ENCODE peak calls at places on chromosomes 7 and 10, in eight cellular contexts. One of them, this sample, is unnamed.

GRCh38 chr10:129857242-129857960 is 106.7 kb downstream of the EBF3 start:
- DNase-seq in endothelial cell: no peak
- DNase-seq in NB4: no peak
- DNase-seq in endodermal cell: no peak
- DNase-seq in neural crest cell: no peak
- DNase-seq in left ventricle myocardium inferior: no peak
- DNase-seq in PC-9: no peak
- DNase-seq in sigmoid colon: peak; percentile 39
- DNase-seq in this sample: no peak

GRCh38 chr7:83359108-83359507 is 196.4 kb upstream of the PCLO start:
- DNase-seq in endothelial cell: no peak
- DNase-seq in NB4: no peak
- DNase-seq in endodermal cell: no peak
- DNase-seq in neural crest cell: no peak
- DNase-seq in left ventricle myocardium inferior: no peak
- DNase-seq in PC-9: no peak
- DNase-seq in sigmoid colon: no peak
- DNase-seq in this sample: no peak

GRCh38 chr10:17026686-17027485 is 102.7 kb downstream of the CUBN start:
- DNase-seq in endothelial cell: no peak
- DNase-seq in NB4: no peak
- DNase-seq in endodermal cell: peak; percentile 4
- DNase-seq in neural crest cell: no peak
- DNase-seq in left ventricle myocardium inferior: no peak
- DNase-seq in PC-9: no peak
- DNase-seq in sigmoid colon: no peak
- DNase-seq in this sample: peak; percentile 66

GRCh38 chr7:151936207-151936606 is 20.0 kb upstream of the GALNTL5 start:
- DNase-seq in endothelial cell: no peak
- DNase-seq in NB4: no peak
- DNase-seq in endodermal cell: no peak
- DNase-seq in neural crest cell: no peak
- DNase-seq in left ventricle myocardium inferior: no peak
- DNase-seq in PC-9: no peak
- DNase-seq in sigmoid colon: no peak
- DNase-seq in this sample: no peak

GRCh38 chr7:71504697-71505441 is 372.9 kb downstream of the GALNT17 start:
- DNase-seq in endothelial cell: no peak
- DNase-seq in NB4: no peak
- DNase-seq in endodermal cell: peak; percentile 64
- DNase-seq in neural crest cell: no peak
- DNase-seq in left ventricle myocardium inferior: no peak
- DNase-seq in PC-9: no peak
- DNase-seq in sigmoid colon: no peak
- DNase-seq in this sample: no peak

GRCh38 chr10:98790817-98791216 is 344.1 kb upstream of the HPS1 start:
- DNase-seq in endothelial cell: no peak
- DNase-seq in NB4: peak; percentile 34
- DNase-seq in endodermal cell: no peak
- DNase-seq in neural crest cell: no peak
- DNase-seq in left ventricle myocardium inferior: no peak
- DNase-seq in PC-9: no peak
- DNase-seq in sigmoid colon: no peak
- DNase-seq in this sample: peak; percentile 14

GRCh38 chr7:43697690-43698089 is 31.6 kb downstream of the COA1 start:
- DNase-seq in endothelial cell: no peak
- DNase-seq in NB4: no peak
- DNase-seq in endodermal cell: no peak
- DNase-seq in neural crest cell: no peak
- DNase-seq in left ventricle myocardium inferior: no peak
- DNase-seq in PC-9: no peak
- DNase-seq in sigmoid colon: no peak
- DNase-seq in this sample: no peak

GRCh38 chr10:93030409-93030808 is 30.2 kb upstream of the CYP26C1 start:
- DNase-seq in endothelial cell: no peak
- DNase-seq in NB4: no peak
- DNase-seq in endodermal cell: no peak
- DNase-seq in neural crest cell: no peak
- DNase-seq in left ventricle myocardium inferior: no peak
- DNase-seq in PC-9: no peak
- DNase-seq in sigmoid colon: no peak
- DNase-seq in this sample: peak; percentile 71

GRCh38 chr7:91537260-91538152 is 273.3 kb downstream of the FZD1 start:
- DNase-seq in endothelial cell: no peak
- DNase-seq in NB4: no peak
- DNase-seq in endodermal cell: no peak
- DNase-seq in neural crest cell: no peak
- DNase-seq in left ventricle myocardium inferior: no peak
- DNase-seq in PC-9: no peak
- DNase-seq in sigmoid colon: no peak
- DNase-seq in this sample: no peak

GRCh38 chr7:70306173-70306572 is 707.9 kb downstream of the AUTS2 start:
- DNase-seq in endothelial cell: no peak
- DNase-seq in NB4: no peak
- DNase-seq in endodermal cell: no peak
- DNase-seq in neural crest cell: no peak
- DNase-seq in left ventricle myocardium inferior: no peak
- DNase-seq in PC-9: no peak
- DNase-seq in sigmoid colon: no peak
- DNase-seq in this sample: no peak

GRCh38 chr7:51827641-51828040 is 511.0 kb upstream of the COBL start:
- DNase-seq in endothelial cell: no peak
- DNase-seq in NB4: no peak
- DNase-seq in endodermal cell: no peak
- DNase-seq in neural crest cell: no peak
- DNase-seq in left ventricle myocardium inferior: no peak
- DNase-seq in PC-9: no peak
- DNase-seq in sigmoid colon: no peak
- DNase-seq in this sample: no peak

GRCh38 chr10:77104459-77104980 is 533.1 kb downstream of the KCNMA1 start:
- DNase-seq in endothelial cell: no peak
- DNase-seq in NB4: no peak
- DNase-seq in endodermal cell: no peak
- DNase-seq in neural crest cell: no peak
- DNase-seq in left ventricle myocardium inferior: peak; percentile 57
- DNase-seq in PC-9: no peak
- DNase-seq in sigmoid colon: peak; percentile 86
- DNase-seq in this sample: peak; percentile 43

GRCh38 chr10:78267598-78267997 is 233.9 kb downstream of the RPS24 start:
- DNase-seq in endothelial cell: no peak
- DNase-seq in NB4: no peak
- DNase-seq in endodermal cell: no peak
- DNase-seq in neural crest cell: no peak
- DNase-seq in left ventricle myocardium inferior: no peak
- DNase-seq in PC-9: no peak
- DNase-seq in sigmoid colon: no peak
- DNase-seq in this sample: no peak

GRCh38 chr10:74382643-74383042 is 231.6 kb downstream of the ADK start:
- DNase-seq in endothelial cell: no peak
- DNase-seq in NB4: no peak
- DNase-seq in endodermal cell: no peak
- DNase-seq in neural crest cell: no peak
- DNase-seq in left ventricle myocardium inferior: no peak
- DNase-seq in PC-9: no peak
- DNase-seq in sigmoid colon: no peak
- DNase-seq in this sample: no peak

GRCh38 chr10:93680414-93681047 is 21.9 kb downstream of the FRA10AC1 start:
- DNase-seq in endothelial cell: no peak
- DNase-seq in NB4: peak; percentile 71
- DNase-seq in endodermal cell: no peak
- DNase-seq in neural crest cell: no peak
- DNase-seq in left ventricle myocardium inferior: no peak
- DNase-seq in PC-9: no peak
- DNase-seq in sigmoid colon: no peak
- DNase-seq in this sample: peak; percentile 57

GRCh38 chr7:138097064-138097741 is 20.9 kb downstream of the AKR1D1 start:
- DNase-seq in endothelial cell: peak; percentile 35
- DNase-seq in NB4: peak; percentile 52
- DNase-seq in endodermal cell: peak; percentile 62
- DNase-seq in neural crest cell: peak; percentile 24
- DNase-seq in left ventricle myocardium inferior: no peak
- DNase-seq in PC-9: peak; percentile 13
- DNase-seq in sigmoid colon: no peak
- DNase-seq in this sample: peak; percentile 36

GRCh38 chr7:88455696-88456095 is 149.0 kb upstream of the STEAP4 start:
- DNase-seq in endothelial cell: no peak
- DNase-seq in NB4: no peak
- DNase-seq in endodermal cell: no peak
- DNase-seq in neural crest cell: no peak
- DNase-seq in left ventricle myocardium inferior: no peak
- DNase-seq in PC-9: peak; percentile 15
- DNase-seq in sigmoid colon: no peak
- DNase-seq in this sample: peak; percentile 79

GRCh38 chr7:74412061-74412460 is 41.6 kb upstream of the GTF2IRD1 start:
- DNase-seq in endothelial cell: no peak
- DNase-seq in NB4: peak; percentile 73
- DNase-seq in endodermal cell: peak; percentile 23
- DNase-seq in neural crest cell: no peak
- DNase-seq in left ventricle myocardium inferior: no peak
- DNase-seq in PC-9: no peak
- DNase-seq in sigmoid colon: no peak
- DNase-seq in this sample: no peak

GRCh38 chr10:34294137-34294536 is 521.0 kb downstream of the PARD3 start:
- DNase-seq in endothelial cell: no peak
- DNase-seq in NB4: no peak
- DNase-seq in endodermal cell: no peak
- DNase-seq in neural crest cell: no peak
- DNase-seq in left ventricle myocardium inferior: no peak
- DNase-seq in PC-9: no peak
- DNase-seq in sigmoid colon: no peak
- DNase-seq in this sample: no peak

GRCh38 chr10:69278446-69278963 is at the start of gene HK1:
- DNase-seq in endothelial cell: no peak
- DNase-seq in NB4: no peak
- DNase-seq in endodermal cell: peak; percentile 63
- DNase-seq in neural crest cell: no peak
- DNase-seq in left ventricle myocardium inferior: no peak
- DNase-seq in PC-9: no peak
- DNase-seq in sigmoid colon: no peak
- DNase-seq in this sample: no peak

GRCh38 chr7:117202511-117202910 is 120.3 kb downstream of the WNT2 start:
- DNase-seq in endothelial cell: no peak
- DNase-seq in NB4: no peak
- DNase-seq in endodermal cell: no peak
- DNase-seq in neural crest cell: no peak
- DNase-seq in left ventricle myocardium inferior: no peak
- DNase-seq in PC-9: no peak
- DNase-seq in sigmoid colon: no peak
- DNase-seq in this sample: peak; percentile 29

GRCh38 chr7:40822861-40823260 is 688.1 kb downstream of the SUGCT start:
- DNase-seq in endothelial cell: no peak
- DNase-seq in NB4: no peak
- DNase-seq in endodermal cell: no peak
- DNase-seq in neural crest cell: no peak
- DNase-seq in left ventricle myocardium inferior: no peak
- DNase-seq in PC-9: no peak
- DNase-seq in sigmoid colon: no peak
- DNase-seq in this sample: no peak

GRCh38 chr7:18820981-18821380 is 296.5 kb downstream of the TWIST1 start:
- DNase-seq in endothelial cell: no peak
- DNase-seq in NB4: no peak
- DNase-seq in endodermal cell: no peak
- DNase-seq in neural crest cell: no peak
- DNase-seq in left ventricle myocardium inferior: no peak
- DNase-seq in PC-9: no peak
- DNase-seq in sigmoid colon: no peak
- DNase-seq in this sample: no peak

GRCh38 chr7:148650232-148650858 is 48.4 kb upstream of the CUL1 start:
- DNase-seq in endothelial cell: no peak
- DNase-seq in NB4: no peak
- DNase-seq in endodermal cell: no peak
- DNase-seq in neural crest cell: no peak
- DNase-seq in left ventricle myocardium inferior: no peak
- DNase-seq in PC-9: no peak
- DNase-seq in sigmoid colon: no peak
- DNase-seq in this sample: peak; percentile 44

GRCh38 chr10:30238836-30239235 is 110.2 kb downstream of the MTPAP start:
- DNase-seq in endothelial cell: no peak
- DNase-seq in NB4: no peak
- DNase-seq in endodermal cell: no peak
- DNase-seq in neural crest cell: no peak
- DNase-seq in left ventricle myocardium inferior: no peak
- DNase-seq in PC-9: no peak
- DNase-seq in sigmoid colon: no peak
- DNase-seq in this sample: no peak

GRCh38 chr10:30241422-30242110 is 107.5 kb downstream of the MTPAP start:
- DNase-seq in endothelial cell: no peak
- DNase-seq in NB4: no peak
- DNase-seq in endodermal cell: no peak
- DNase-seq in neural crest cell: no peak
- DNase-seq in left ventricle myocardium inferior: no peak
- DNase-seq in PC-9: no peak
- DNase-seq in sigmoid colon: no peak
- DNase-seq in this sample: no peak
- TF ChIP-seq CTCF in endothelial cell: no peak
- TF ChIP-seq CTCF in NB4: no peak
- TF ChIP-seq CTCF in endodermal cell: no peak
- TF ChIP-seq CTCF in neural crest cell: no peak
- TF ChIP-seq CTCF in left ventricle myocardium inferior: peak; percentile 6
- TF ChIP-seq CTCF in PC-9: no peak
- TF ChIP-seq CTCF in sigmoid colon: no peak
- TF ChIP-seq CTCF in this sample: no peak

GRCh38 chr10:72702868-72703581 is 11.1 kb downstream of the MCU start:
- DNase-seq in endothelial cell: no peak
- DNase-seq in NB4: peak; percentile 15
- DNase-seq in endodermal cell: no peak
- DNase-seq in neural crest cell: no peak
- DNase-seq in left ventricle myocardium inferior: no peak
- DNase-seq in PC-9: no peak
- DNase-seq in sigmoid colon: no peak
- DNase-seq in this sample: no peak
- TF ChIP-seq CTCF in endothelial cell: no peak
- TF ChIP-seq CTCF in NB4: no peak
- TF ChIP-seq CTCF in endodermal cell: no peak
- TF ChIP-seq CTCF in neural crest cell: no peak
- TF ChIP-seq CTCF in left ventricle myocardium inferior: no peak
- TF ChIP-seq CTCF in PC-9: no peak
- TF ChIP-seq CTCF in sigmoid colon: no peak
- TF ChIP-seq CTCF in this sample: no peak

DNA sequence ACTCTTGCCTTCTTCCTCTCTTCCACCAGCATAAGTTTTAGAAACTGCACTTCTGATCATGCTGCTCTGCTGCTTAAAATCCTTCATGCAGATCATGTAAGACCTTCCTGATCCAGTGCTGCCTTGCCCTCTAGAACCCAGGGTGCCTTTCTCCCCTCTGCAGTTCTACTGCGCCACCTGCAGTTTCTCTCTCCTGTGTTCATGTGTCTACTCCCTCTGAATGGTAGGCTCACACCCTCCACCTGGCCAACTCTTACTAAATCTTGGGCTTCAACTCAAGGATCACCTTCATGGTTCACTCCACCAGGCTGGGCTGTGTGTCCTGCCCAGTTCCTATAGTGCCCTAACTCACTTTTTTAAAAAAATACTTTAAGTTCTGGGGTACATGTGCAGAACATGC is 174.6 kb upstream of the ITGB1 start:
- DNase-seq in endothelial cell: no peak
- DNase-seq in NB4: no peak
- DNase-seq in endodermal cell: peak; percentile 71
- DNase-seq in neural crest cell: no peak
- DNase-seq in left ventricle myocardium inferior: no peak
- DNase-seq in PC-9: no peak
- DNase-seq in sigmoid colon: no peak
- DNase-seq in this sample: peak; percentile 44
- TF ChIP-seq CTCF in endothelial cell: no peak
- TF ChIP-seq CTCF in NB4: no peak
- TF ChIP-seq CTCF in endodermal cell: peak; percentile 63
- TF ChIP-seq CTCF in neural crest cell: no peak
- TF ChIP-seq CTCF in left ventricle myocardium inferior: no peak
- TF ChIP-seq CTCF in PC-9: no peak
- TF ChIP-seq CTCF in sigmoid colon: no peak
- TF ChIP-seq CTCF in this sample: peak; percentile 51

GRCh38 chr10:111142082-111142481 is 65.3 kb downstream of the ADRA2A start:
- DNase-seq in endothelial cell: no peak
- DNase-seq in NB4: peak; percentile 15
- DNase-seq in endodermal cell: peak; percentile 69
- DNase-seq in neural crest cell: no peak
- DNase-seq in left ventricle myocardium inferior: no peak
- DNase-seq in PC-9: no peak
- DNase-seq in sigmoid colon: no peak
- DNase-seq in this sample: no peak
- TF ChIP-seq CTCF in endothelial cell: no peak
- TF ChIP-seq CTCF in NB4: peak; percentile 24
- TF ChIP-seq CTCF in endodermal cell: peak; percentile 62
- TF ChIP-seq CTCF in neural crest cell: no peak
- TF ChIP-seq CTCF in left ventricle myocardium inferior: no peak
- TF ChIP-seq CTCF in PC-9: no peak
- TF ChIP-seq CTCF in sigmoid colon: no peak
- TF ChIP-seq CTCF in this sample: no peak

This sample was measured in bronchial epithelial cell.